ENCODE peak calls at places on chromosome 11, in five cellular contexts. O, G, R, H and N are unnamed samples.

GRCh38 chr11:118552341-118552740 is 13.4 kb downstream of the IFT46 start:
- DNase-seq in G (no peak), R (no peak), O (no peak), H (no peak), N (no peak)

GRCh38 chr11:65856689-65857499 is 1.1 kb downstream of the CFL1 start:
- DNase-seq in R (peak; percentile 73), O (no peak), H (no peak), G (peak; percentile 52), N (peak; percentile 73)

GRCh38 chr11:122978303-122978620 is 3.4 kb downstream of the BSX start:
- DNase-seq in O (no peak), R (no peak), H (no peak), G (no peak), N (no peak)

GRCh38 chr11:110565690-110566336 is 136.1 kb downstream of the FDX1 start:
- DNase-seq in R (no peak), H (no peak), O (no peak), G (no peak), N (peak; percentile 76)

GRCh38 chr11:31355131-31355530 is 14.4 kb downstream of the DCDC1 start:
- DNase-seq in H (no peak), G (peak; percentile 20), R (no peak), O (no peak), N (peak; percentile 69)

GRCh38 chr11:70019576-70020011 is 58.5 kb upstream of the ANO1 start:
- DNase-seq in O (peak; percentile 17), G (peak; percentile 45), H (no peak), R (no peak), N (no peak)

GRCh38 chr11:120017582-120017981 is 120.3 kb downstream of the TRIM29 start:
- DNase-seq in G (no peak), R (no peak), O (no peak), H (no peak), N (no peak)

GRCh38 chr11:12319734-12320387 is 57.5 kb upstream of the PARVA start:
- DNase-seq in R (no peak), O (no peak), G (peak; percentile 22), H (no peak), N (no peak)

GRCh38 chr11:45885274-45885920 is at the start of gene MAPK8IP1:
- DNase-seq in O (no peak), G (no peak), R (peak; percentile 67), H (no peak), N (peak; percentile 55)

GRCh38 chr11:65290448-65291165 is 24.1 kb upstream of the CDC42EP2 start:
- DNase-seq in G (peak; percentile 100), R (peak; percentile 84), O (peak; percentile 99), H (peak; percentile 59), N (peak; percentile 75)

GRCh38 chr11:120612363-120613263 is 101.1 kb downstream of the GRIK4 start:
- DNase-seq in G (peak; percentile 67), O (peak; percentile 18), R (no peak), H (no peak), N (no peak)

GRCh38 chr11:45665206-45665932 is at the start of gene CHST1:
- DNase-seq in R (peak; percentile 47), H (no peak), G (no peak), O (peak; percentile 28), N (peak; percentile 23)

GRCh38 chr11:12066056-12066798 is 44.2 kb upstream of the MICAL2 start:
- DNase-seq in G (peak; percentile 98), H (peak; percentile 49), R (no peak), O (peak; percentile 97), N (peak; percentile 100)

GRCh38 chr11:120622189-120622912 is 110.8 kb downstream of the GRIK4 start:
- DNase-seq in R (no peak), O (no peak), G (no peak), H (no peak), N (no peak)

GRCh38 chr11:10304495-10305261 is at the start of gene ADM:
- DNase-seq in O (peak; percentile 95), H (peak; percentile 64), G (peak; percentile 93), R (peak; percentile 74), N (peak; percentile 88)

GRCh38 chr11:65496304-65497140 is 2.3 kb upstream of the MALAT1 start:
- DNase-seq in G (peak; percentile 48), H (no peak), R (no peak), O (peak; percentile 63), N (peak; percentile 21)

GRCh38 chr11:115698243-115698642 is 194.0 kb upstream of the CADM1 start:
- DNase-seq in G (no peak), R (no peak), O (no peak), H (no peak), N (no peak)

GRCh38 chr11:65254724-65255123 is 7.0 kb upstream of the POLA2 start:
- DNase-seq in O (no peak), H (no peak), R (no peak), G (peak; percentile 24), N (no peak)

GRCh38 chr11:66849501-66850234 is 6.4 kb downstream of the RCE1 start:
- DNase-seq in G (no peak), R (no peak), O (no peak), H (no peak), N (no peak)

GRCh38 chr11:70544067-70544773 is 145.9 kb downstream of the CTTN start:
- DNase-seq in O (no peak), G (no peak), H (no peak), R (no peak), N (no peak)

GRCh38 chr11:15757299-15757698 is 599.0 kb downstream of the SOX6 start:
- DNase-seq in O (no peak), H (no peak), G (no peak), R (no peak), N (no peak)

GRCh38 chr11:12472401-12473065 is 95.2 kb downstream of the PARVA start:
- DNase-seq in G (no peak), R (no peak), H (no peak), O (no peak), N (no peak)

GRCh38 chr11:71339178-71339881 is 87.0 kb upstream of the SHANK2 start:
- DNase-seq in H (no peak), G (no peak), R (no peak), O (peak; percentile 13), N (peak; percentile 90)

GRCh38 chr11:11157201-11157600 is 195.8 kb downstream of the CSNK2A3 start:
- DNase-seq in H (no peak), R (no peak), G (peak; percentile 8), O (no peak), N (peak; percentile 48)

DNA sequence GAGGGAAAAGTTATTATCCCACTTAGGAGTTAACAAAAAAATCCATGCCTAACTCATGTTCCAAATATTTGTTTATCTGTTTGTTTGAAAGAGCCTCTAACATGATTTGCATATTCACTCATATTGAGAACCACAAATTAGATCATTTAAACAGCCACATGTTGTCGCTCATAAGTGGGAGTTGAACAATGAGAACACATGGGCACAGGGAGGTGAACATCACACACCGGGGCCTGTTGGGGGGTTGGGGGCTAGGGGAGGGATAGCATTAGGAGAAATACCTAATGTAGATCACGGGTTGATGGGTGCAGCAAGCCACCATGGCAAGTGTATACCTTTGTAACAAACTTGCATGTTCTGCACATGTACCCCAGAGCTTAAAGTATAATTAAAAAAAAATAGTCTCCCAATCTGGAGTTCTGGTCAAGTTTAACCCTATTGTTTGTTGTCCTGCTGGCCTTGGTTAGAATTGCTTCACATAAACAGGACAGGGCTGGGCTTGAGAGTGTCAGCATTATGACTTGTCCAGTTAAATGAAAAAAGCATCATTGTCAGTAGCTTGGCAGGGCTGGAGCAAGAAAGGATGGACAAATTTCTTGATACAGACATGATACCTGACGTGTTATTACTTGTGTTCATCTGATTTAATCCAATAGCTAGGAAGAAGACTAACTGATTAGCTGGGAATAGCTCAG is 57.8 kb upstream of the PSMA1 start:
- DNase-seq in R (no peak), O (no peak), G (no peak), H (no peak), N (no peak)
- H3K4me3 ChIP-seq in R (no peak overlapping the region), O (no peak overlapping the region), G (no peak overlapping the region), H (no peak overlapping the region), N (no peak overlapping the region)

GRCh38 chr11:64253481-64253880 is 2.2 kb downstream of the PLCB3 start:
- DNase-seq in G (no peak), H (no peak), O (no peak), R (no peak), N (no peak)

GRCh38 chr11:64250875-64251721 is at the start of gene PLCB3:
- DNase-seq in R (peak; percentile 61), H (no peak), O (no peak), G (no peak), N (peak; percentile 56)

GRCh38 chr11:64251722-64251985 is 324 bp downstream of the PLCB3 start:
- DNase-seq in R (no peak), H (no peak), G (no peak), O (no peak), N (no peak)

GRCh38 chr11:64253043-64253442 is 1.7 kb downstream of the PLCB3 start:
- DNase-seq in H (no peak), R (no peak), G (no peak), O (no peak), N (no peak)

GRCh38 chr11:64251986-64252837 is 882 bp downstream of the PLCB3 start:
- DNase-seq in G (no peak), O (peak; percentile 44), H (no peak), R (peak; percentile 47), N (peak; percentile 72)
- TF ChIP-seq CTCF in G (peak; percentile 35), O (peak; percentile 51), H (peak; percentile 16), R (no peak), N (peak; percentile 34)

GRCh38 chr11:2533642-2534115 is 88.9 kb downstream of the KCNQ1 start:
- DNase-seq in O (peak; percentile 88), H (no peak), G (peak; percentile 91), R (peak; percentile 48), N (peak; percentile 86)

GRCh38 chr11:2534131-2534956 is 89.5 kb downstream of the KCNQ1 start:
- DNase-seq in O (no peak), H (no peak), R (no peak), G (no peak), N (peak; percentile 85)

GRCh38 chr11:2531987-2532703 is 87.3 kb downstream of the KCNQ1 start:
- DNase-seq in R (peak; percentile 34), O (no peak), G (no peak), H (no peak), N (no peak)

GRCh38 chr11:2531277-2531986 is 86.6 kb downstream of the KCNQ1 start:
- DNase-seq in O (peak; percentile 33), G (peak; percentile 38), H (no peak), R (peak; percentile 83), N (peak; percentile 34)

DNA sequence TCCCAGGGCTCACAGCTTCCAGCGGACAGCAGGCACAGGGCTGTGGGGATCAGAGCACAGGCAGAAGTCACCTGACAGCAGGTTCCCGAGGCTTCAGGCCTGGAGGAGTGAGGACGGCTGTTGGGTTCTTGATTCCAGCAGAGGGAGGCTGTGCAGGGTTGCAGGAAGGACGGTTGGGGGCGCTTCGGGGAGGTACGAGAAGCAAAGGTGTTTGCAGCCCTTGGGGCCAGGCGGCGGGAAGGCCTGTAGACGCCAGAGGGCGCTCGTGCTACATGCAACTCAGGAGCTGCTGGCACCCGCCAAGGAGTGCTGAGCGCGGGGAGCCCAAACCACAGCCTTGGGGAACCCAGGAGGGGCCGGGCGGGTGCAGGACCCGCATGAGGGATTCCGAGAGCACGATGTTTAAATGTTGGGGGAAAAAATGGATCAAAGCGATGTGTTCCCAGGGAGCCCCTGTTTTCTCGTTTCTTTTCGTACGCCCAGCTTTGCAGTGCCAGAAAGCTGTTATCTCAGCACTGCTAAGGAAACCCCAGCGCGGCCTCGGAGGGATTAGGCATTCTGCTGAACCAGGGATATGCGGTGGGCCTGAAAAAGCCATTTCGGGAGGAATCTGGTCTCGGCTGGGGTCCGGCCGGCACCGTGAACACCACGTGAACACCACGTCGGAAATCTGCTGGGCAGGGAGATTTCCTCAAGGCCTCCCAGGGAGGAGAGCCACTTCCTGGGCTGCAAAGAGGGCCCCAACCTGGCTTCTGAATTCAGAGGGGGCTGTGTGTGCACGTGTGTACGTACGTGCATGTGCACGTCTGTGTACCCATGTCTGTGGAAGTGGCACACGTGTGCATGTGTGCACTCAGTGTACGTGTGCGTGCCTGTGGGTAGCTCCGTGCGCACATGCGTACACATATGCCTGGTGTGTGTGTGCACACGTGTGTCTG is 88.2 kb downstream of the KCNQ1 start:
- DNase-seq in R (peak; percentile 92), O (peak; percentile 75), H (peak; percentile 50), G (peak; percentile 85), N (peak; percentile 92)
- H3K4me3 ChIP-seq in R (no peak overlapping the region), O (no peak overlapping the region), H (peak overlapping the region; percentile 68), G (no peak overlapping the region), N (no peak overlapping the region)

GRCh38 chr11:60767388-60767811 is 10.7 kb downstream of the MS4A15 start:
- DNase-seq in O (no peak), R (no peak), G (no peak), H (no peak), N (no peak)
- TF ChIP-seq CTCF in O (peak; percentile 4), R (no peak), G (peak; percentile 23), H (no peak), N (no peak)